ENCODE peak calls at places on chromosomes 11 and 22, in five cellular contexts. One of them, this sample, is unnamed.

GRCh38 chr11:11979487-11980117 is 28.8 kb downstream of the DKK3 start:
- DNase-seq in K562: no peak
- DNase-seq in GM12878: no peak
- DNase-seq in A549: peak
- DNase-seq in SK-N-SH: peak
- DNase-seq in this sample: peak

GRCh38 chr22:48346911-48347310 is 1480.8 kb downstream of the BRD1 start:
- DNase-seq in K562: no peak
- DNase-seq in GM12878: no peak
- DNase-seq in A549: no peak
- DNase-seq in SK-N-SH: no peak
- DNase-seq in this sample: no peak

GRCh38 chr11:105611414-105611813 is 1.5 kb downstream of the GRIA4 start:
- DNase-seq in K562: no peak
- DNase-seq in GM12878: no peak
- DNase-seq in A549: no peak
- DNase-seq in SK-N-SH: peak
- DNase-seq in this sample: no peak

GRCh38 chr11:31805037-31805628 is 6.0 kb downstream of the PAX6 start:
- DNase-seq in K562: no peak
- DNase-seq in GM12878: no peak
- DNase-seq in A549: no peak
- DNase-seq in SK-N-SH: peak
- DNase-seq in this sample: no peak

GRCh38 chr11:79794057-79794456 is 353.2 kb upstream of the TENM4 start:
- DNase-seq in K562: no peak
- DNase-seq in GM12878: no peak
- DNase-seq in A549: no peak
- DNase-seq in SK-N-SH: no peak
- DNase-seq in this sample: no peak

GRCh38 chr11:96284401-96284800 is 58.6 kb downstream of the MAML2 start:
- DNase-seq in K562: no peak
- DNase-seq in GM12878: no peak
- DNase-seq in A549: no peak
- DNase-seq in SK-N-SH: no peak
- DNase-seq in this sample: no peak

GRCh38 chr11:74249496-74249895 is 61.9 kb downstream of the P4HA3 start:
- DNase-seq in K562: no peak
- DNase-seq in GM12878: no peak
- DNase-seq in A549: no peak
- DNase-seq in SK-N-SH: no peak
- DNase-seq in this sample: no peak

GRCh38 chr22:19788661-19789225 is 28.2 kb downstream of the TBX1 start:
- DNase-seq in K562: no peak
- DNase-seq in GM12878: no peak
- DNase-seq in A549: no peak
- DNase-seq in SK-N-SH: no peak
- DNase-seq in this sample: no peak

GRCh38 chr22:46538816-46539163 is 1.4 kb upstream of the CELSR1 start:
- DNase-seq in K562: peak
- DNase-seq in GM12878: no peak
- DNase-seq in A549: peak
- DNase-seq in SK-N-SH: no peak
- DNase-seq in this sample: peak

GRCh38 chr11:131817701-131818188 is 447.3 kb downstream of the NTM start:
- DNase-seq in K562: no peak
- DNase-seq in GM12878: no peak
- DNase-seq in A549: no peak
- DNase-seq in SK-N-SH: no peak
- DNase-seq in this sample: no peak

GRCh38 chr22:20552450-20552894 is 45.1 kb downstream of the MED15 start:
- DNase-seq in K562: no peak
- DNase-seq in GM12878: no peak
- DNase-seq in A549: no peak
- DNase-seq in SK-N-SH: no peak
- DNase-seq in this sample: peak

GRCh38 chr22:18076060-18076497 is 1.7 kb upstream of the PEX26 start:
- DNase-seq in K562: peak
- DNase-seq in GM12878: no peak
- DNase-seq in A549: peak
- DNase-seq in SK-N-SH: peak
- DNase-seq in this sample: peak

GRCh38 chr11:8287297-8288070 is 23.8 kb upstream of the LMO1 start:
- DNase-seq in K562: no peak
- DNase-seq in GM12878: no peak
- DNase-seq in A549: no peak
- DNase-seq in SK-N-SH: no peak
- DNase-seq in this sample: no peak

GRCh38 chr11:33664829-33665228 is 35.8 kb downstream of the C11orf91 start:
- DNase-seq in K562: no peak
- DNase-seq in GM12878: no peak
- DNase-seq in A549: no peak
- DNase-seq in SK-N-SH: no peak
- DNase-seq in this sample: no peak

GRCh38 chr22:45478108-45478771 is 24.4 kb upstream of the FBLN1 start:
- DNase-seq in K562: no peak
- DNase-seq in GM12878: no peak
- DNase-seq in A549: peak
- DNase-seq in SK-N-SH: no peak
- DNase-seq in this sample: peak

GRCh38 chr11:118098996-118099837 is 12.5 kb upstream of the SMIM35 start:
- DNase-seq in K562: peak
- DNase-seq in GM12878: no peak
- DNase-seq in A549: no peak
- DNase-seq in SK-N-SH: no peak
- DNase-seq in this sample: no peak

GRCh38 chr11:120331301-120331966 is 4.8 kb upstream of the ARHGEF12 start:
- DNase-seq in K562: no peak
- DNase-seq in GM12878: no peak
- DNase-seq in A549: peak
- DNase-seq in SK-N-SH: no peak
- DNase-seq in this sample: peak

GRCh38 chr11:130099356-130099755 is 29.7 kb downstream of the APLP2 start:
- DNase-seq in K562: no peak
- DNase-seq in GM12878: no peak
- DNase-seq in A549: no peak
- DNase-seq in SK-N-SH: no peak
- DNase-seq in this sample: no peak

GRCh38 chr11:117814766-117815261 is 9.7 kb downstream of the FXYD2 start:
- DNase-seq in K562: peak
- DNase-seq in GM12878: peak
- DNase-seq in A549: peak
- DNase-seq in SK-N-SH: no peak
- DNase-seq in this sample: no peak

GRCh38 chr11:133058501-133058900 is 473.8 kb downstream of the OPCML start:
- DNase-seq in K562: no peak
- DNase-seq in GM12878: no peak
- DNase-seq in A549: no peak
- DNase-seq in SK-N-SH: no peak
- DNase-seq in this sample: no peak

GRCh38 chr11:107040447-107041444 is 22.5 kb upstream of the GUCY1A2 start:
- DNase-seq in K562: no peak
- DNase-seq in GM12878: peak
- DNase-seq in A549: no peak
- DNase-seq in SK-N-SH: no peak
- DNase-seq in this sample: peak

GRCh38 chr11:94998285-94998684 is 24.8 kb downstream of the KDM4D start:
- DNase-seq in K562: no peak
- DNase-seq in GM12878: no peak
- DNase-seq in A549: no peak
- DNase-seq in SK-N-SH: no peak
- DNase-seq in this sample: no peak

GRCh38 chr11:73236205-73236765 is 18.2 kb downstream of the P2RY2 start:
- DNase-seq in K562: no peak
- DNase-seq in GM12878: no peak
- DNase-seq in A549: no peak
- DNase-seq in SK-N-SH: no peak
- DNase-seq in this sample: no peak

GRCh38 chr22:20088263-20088648 is 8.2 kb downstream of the DGCR8 start:
- DNase-seq in K562: no peak
- DNase-seq in GM12878: no peak
- DNase-seq in A549: no peak
- DNase-seq in SK-N-SH: no peak
- DNase-seq in this sample: no peak

GRCh38 chr11:122709042-122709760 is 53.7 kb downstream of the UBASH3B start:
- DNase-seq in K562: no peak
- DNase-seq in GM12878: no peak
- DNase-seq in A549: peak
- DNase-seq in SK-N-SH: no peak
- DNase-seq in this sample: peak

GRCh38 chr22:24707477-24707816 is 67.1 kb downstream of the PIWIL3 start:
- DNase-seq in K562: peak
- DNase-seq in GM12878: no peak
- DNase-seq in A549: peak
- DNase-seq in SK-N-SH: no peak
- DNase-seq in this sample: no peak

GRCh38 chr11:74468058-74468457 is 709 bp upstream of the KCNE3 start:
- DNase-seq in K562: no peak
- DNase-seq in GM12878: no peak
- DNase-seq in A549: no peak
- DNase-seq in SK-N-SH: no peak
- DNase-seq in this sample: no peak

GRCh38 chr11:130168105-130168504 is 8.5 kb downstream of the ST14 start:
- DNase-seq in K562: no peak
- DNase-seq in GM12878: no peak
- DNase-seq in A549: no peak
- DNase-seq in SK-N-SH: no peak
- DNase-seq in this sample: peak

GRCh38 chr22:24697671-24698082 is 76.8 kb downstream of the PIWIL3 start:
- DNase-seq in K562: no peak
- DNase-seq in GM12878: no peak
- DNase-seq in A549: no peak
- DNase-seq in SK-N-SH: no peak
- DNase-seq in this sample: no peak

GRCh38 chr11:96088914-96089313 is 165.0 kb upstream of the MTMR2 start:
- DNase-seq in K562: no peak
- DNase-seq in GM12878: no peak
- DNase-seq in A549: no peak
- DNase-seq in SK-N-SH: no peak
- DNase-seq in this sample: no peak

GRCh38 chr11:119521551-119521950 is 98.6 kb upstream of the THY1 start:
- DNase-seq in K562: no peak
- DNase-seq in GM12878: no peak
- DNase-seq in A549: no peak
- DNase-seq in SK-N-SH: no peak
- DNase-seq in this sample: no peak

GRCh38 chr11:57514538-57515331 is 767 bp downstream of the SLC43A1 start:
- DNase-seq in K562: peak
- DNase-seq in GM12878: no peak
- DNase-seq in A549: no peak
- DNase-seq in SK-N-SH: peak
- DNase-seq in this sample: peak

GRCh38 chr11:117879516-117880480 is 3.3 kb upstream of the FXYD6 start:
- DNase-seq in K562: no peak
- DNase-seq in GM12878: no peak
- DNase-seq in A549: no peak
- DNase-seq in SK-N-SH: no peak
- DNase-seq in this sample: no peak

GRCh38 chr11:118373871-118374270 is 14.5 kb downstream of the UBE4A start:
- DNase-seq in K562: no peak
- DNase-seq in GM12878: no peak
- DNase-seq in A549: no peak
- DNase-seq in SK-N-SH: no peak
- DNase-seq in this sample: no peak

DNA sequence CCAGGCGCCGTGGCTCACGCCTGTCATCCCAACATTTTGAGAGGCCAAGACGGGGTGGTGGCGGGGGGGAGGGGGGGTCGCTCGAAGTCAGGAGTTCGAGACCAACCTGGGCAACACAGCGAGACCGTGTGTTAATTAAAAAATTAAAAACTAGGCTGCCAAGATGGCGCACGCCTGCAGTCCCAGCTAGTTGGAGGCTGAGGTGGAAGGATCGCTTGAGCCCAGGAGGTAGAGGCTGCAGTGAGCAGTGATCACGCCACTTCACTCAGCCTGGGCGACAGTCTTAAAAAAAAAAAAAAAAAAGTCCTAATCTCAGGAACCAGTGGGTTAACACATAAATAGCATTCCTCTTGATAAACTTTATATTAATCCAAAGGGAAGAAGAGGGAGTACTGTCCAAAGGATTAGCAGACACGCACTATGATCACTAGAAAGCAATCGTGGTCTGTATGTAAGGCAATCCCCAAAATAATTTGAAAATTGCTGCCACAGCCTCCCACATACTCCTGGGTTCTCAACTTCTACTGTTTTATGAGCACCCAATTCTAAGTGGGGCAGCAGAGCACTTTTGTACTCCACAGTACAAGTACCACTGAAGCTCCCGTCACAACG is 585 bp downstream of the PUS3 start:
- DNase-seq in K562: peak
- DNase-seq in GM12878: no peak
- DNase-seq in A549: no peak
- DNase-seq in SK-N-SH: no peak
- DNase-seq in this sample: no peak
- TF ChIP-seq RCOR1 in K562: no peak
- TF ChIP-seq RCOR1 in GM12878: no peak
- TF ChIP-seq RCOR1 in A549: no peak
- TF ChIP-seq RCOR1 in SK-N-SH: no peak
- TF ChIP-seq RCOR1 in this sample: no peak

GRCh38 chr11:45182902-45183301 is 36.5 kb downstream of the PRDM11 start:
- DNase-seq in K562: peak
- DNase-seq in GM12878: no peak
- DNase-seq in A549: peak
- DNase-seq in SK-N-SH: peak
- DNase-seq in this sample: peak
- TF ChIP-seq USF2 in K562: no peak
- TF ChIP-seq USF2 in GM12878: no peak
- TF ChIP-seq USF2 in A549: no peak
- TF ChIP-seq USF2 in SK-N-SH: no peak
- TF ChIP-seq USF2 in this sample: no peak

GRCh38 chr22:41480397-41480735 is 11.4 kb downstream of the ACO2 start:
- DNase-seq in K562: no peak
- DNase-seq in GM12878: no peak
- DNase-seq in A549: no peak
- DNase-seq in SK-N-SH: no peak
- DNase-seq in this sample: peak
- TF ChIP-seq RCOR1 in K562: no peak
- TF ChIP-seq RCOR1 in GM12878: no peak
- TF ChIP-seq RCOR1 in A549: no peak
- TF ChIP-seq RCOR1 in SK-N-SH: no peak
- TF ChIP-seq RCOR1 in this sample: peak

GRCh38 chr11:60528934-60529333 is 13.7 kb downstream of the MS4A13 start:
- DNase-seq in K562: no peak
- DNase-seq in GM12878: peak
- DNase-seq in A549: no peak
- DNase-seq in SK-N-SH: no peak
- DNase-seq in this sample: no peak

GRCh38 chr11:60530454-60530853 is 15.3 kb downstream of the MS4A13 start:
- DNase-seq in K562: no peak
- DNase-seq in GM12878: no peak
- DNase-seq in A549: no peak
- DNase-seq in SK-N-SH: no peak
- DNase-seq in this sample: no peak

DNA sequence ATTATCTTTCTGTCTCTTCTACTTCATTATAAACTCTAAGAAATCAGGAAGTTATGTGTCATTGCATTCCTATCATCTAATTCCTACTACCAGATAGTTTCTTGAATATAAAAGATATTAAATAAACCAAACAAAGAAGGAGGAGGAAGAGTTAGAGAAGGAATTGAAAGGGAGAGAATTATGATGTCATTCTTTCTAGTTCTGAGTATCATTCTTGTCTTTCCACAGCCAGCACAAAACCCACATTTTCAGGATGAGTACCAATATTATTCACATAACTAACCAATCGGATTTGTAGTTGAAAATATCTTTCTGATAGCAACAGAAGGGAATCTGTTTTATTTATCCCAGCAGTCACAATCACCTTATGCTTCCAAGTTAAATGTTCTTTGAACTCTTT is 13.3 kb downstream of the MS4A13 start:
- DNase-seq in K562: no peak
- DNase-seq in GM12878: no peak
- DNase-seq in A549: no peak
- DNase-seq in SK-N-SH: no peak
- DNase-seq in this sample: no peak
- TF ChIP-seq USF2 in K562: no peak
- TF ChIP-seq USF2 in GM12878: no peak
- TF ChIP-seq USF2 in A549: no peak
- TF ChIP-seq USF2 in SK-N-SH: no peak
- TF ChIP-seq USF2 in this sample: no peak

This sample was measured in IMR-90.